ENCODE peak calls at places on chromosomes 16 and 17, in six cellular contexts. E is stimulated activated CD8-positive, alpha-beta memory T cell treated with anti-CD3 and anti-CD28 coated beads, Interleukin-2, amount 100 ng/mL, for 48 hours; X is stimulated activated naive B cell treated with anti-CD40 and anti-IgM and Interleukin-4, amounts not matched to agents 10 μg/mL and 1 μg/mL and 100 μg/mL, for 72 hours; L is IMR-90; C is endodermal cell; F is effector memory CD8-positive, alpha-beta T cell. Z is an unnamed sample.

GRCh38 chr16:3292604-3293003 is 9.3 kb downstream of the ZNF263 start:
- DNase-seq in L (peak; percentile 77), C (no peak), E (no peak), X (no peak), F (no peak), Z (no peak)

GRCh38 chr17:58352018-58352842 is at the start of gene SUPT4H1:
- DNase-seq in F (peak; percentile 87), L (peak; percentile 92), E (peak; percentile 85), C (peak; percentile 99), X (peak; percentile 91), Z (peak; percentile 81)

GRCh38 chr17:9473716-9474115 is 101.9 kb downstream of the STX8 start:
- DNase-seq in F (no peak), C (no peak), X (no peak), L (peak; percentile 49), E (no peak), Z (no peak)

GRCh38 chr17:81930142-81931125 is 2.9 kb upstream of the MAFG start:
- DNase-seq in E (no peak), X (no peak), L (no peak), F (no peak), C (peak; percentile 75), Z (no peak)

GRCh38 chr16:85593503-85594195 is 19.5 kb upstream of the GSE1 start:
- DNase-seq in C (peak; percentile 52), E (no peak), F (no peak), L (no peak), X (no peak), Z (no peak)

GRCh38 chr16:4933433-4933832 is 3.5 kb downstream of the PPL start:
- DNase-seq in L (no peak), C (no peak), F (no peak), X (no peak), E (no peak), Z (no peak)

GRCh38 chr17:28549274-28550132 is 2.9 kb downstream of the UNC119 start:
- DNase-seq in L (no peak), C (peak; percentile 55), E (peak; percentile 33), X (peak; percentile 75), F (peak; percentile 54), Z (peak; percentile 45)

GRCh38 chr17:41678907-41679739 is 9.6 kb upstream of the EIF1 start:
- DNase-seq in L (peak; percentile 28), X (peak; percentile 63), F (peak; percentile 58), C (peak; percentile 74), E (no peak), Z (peak; percentile 40)

GRCh38 chr17:69404398-69404797 is 10.1 kb upstream of the MAP2K6 start:
- DNase-seq in F (no peak), C (no peak), X (no peak), E (no peak), L (peak; percentile 55), Z (no peak)

GRCh38 chr17:17669081-17669850 is 12.0 kb upstream of the RAI1 start:
- DNase-seq in X (no peak), C (no peak), F (no peak), E (peak; percentile 22), L (peak; percentile 45), Z (no peak)

GRCh38 chr17:78043031-78043430 is 84.5 kb downstream of the TNRC6C start:
- DNase-seq in E (no peak), C (no peak), F (no peak), X (no peak), L (no peak), Z (no peak)

GRCh38 chr17:74737299-74738050 is 419 bp downstream of the RAB37 start:
- DNase-seq in X (no peak), E (no peak), L (no peak), C (peak; percentile 95), F (peak; percentile 52), Z (no peak)

GRCh38 chr17:61462734-61463067 is 10.5 kb downstream of the TBX4 start:
- DNase-seq in X (no peak), F (no peak), C (no peak), L (no peak), E (no peak), Z (no peak)

GRCh38 chr17:2181206-2181983 is 122.2 kb downstream of the SMG6 start:
- DNase-seq in E (no peak), F (no peak), L (peak; percentile 95), C (no peak), X (no peak), Z (no peak)

GRCh38 chr16:88686062-88686438 is 257 bp downstream of the SNAI3 start:
- DNase-seq in F (peak; percentile 43), L (no peak), E (no peak), C (no peak), X (no peak), Z (no peak)

GRCh38 chr16:27748868-27749546 is 199.1 kb downstream of the KATNIP start:
- DNase-seq in L (peak; percentile 84), F (peak; percentile 8), E (no peak), C (peak; percentile 82), X (no peak), Z (peak; percentile 29)

GRCh38 chr16:59047114-59047513 is 313.0 kb upstream of the GOT2 start:
- DNase-seq in C (peak; percentile 44), F (no peak), E (no peak), L (no peak), X (no peak), Z (no peak)

GRCh38 chr17:41339571-41340169 is 11.0 kb downstream of the KRT33A start:
- DNase-seq in E (no peak), X (no peak), L (no peak), F (no peak), C (no peak), Z (no peak)

GRCh38 chr17:31388770-31389672 is 2.5 kb upstream of the RAB11FIP4 start:
- DNase-seq in C (peak; percentile 89), E (peak; percentile 32), L (no peak), F (peak; percentile 37), X (peak; percentile 30), Z (no peak)

Z was measured in T-cell.